ENCODE peak calls at places on chromosomes 7 and 10, in ten cellular contexts. Z, M, C, Q, V, W, X, Y, P and B are unnamed samples.

GRCh38 chr7:94367940-94368339 is 26.8 kb upstream of the COL1A2 start:
- DNase-seq in Z (no peak), M (no peak), C (no peak), Q (no peak), V (no peak), W (peak), X (no peak), Y (no peak), P (no peak), B (no peak)

GRCh38 chr10:71049994-71050393 is 161.6 kb upstream of the PCBD1 start:
- DNase-seq in Z (no peak), M (no peak), C (no peak), Q (no peak), V (no peak), W (no peak), X (no peak), Y (no peak), P (no peak), B (no peak)

GRCh38 chr10:11017575-11018425 is at the start of gene CELF2:
- DNase-seq in Z (peak), M (no peak), C (peak), Q (peak), V (no peak), W (no peak), X (peak), Y (peak), P (peak), B (no peak)

GRCh38 chr10:119007211-119007574 is 22.3 kb upstream of the NANOS1 start:
- DNase-seq in Z (no peak), M (no peak), C (no peak), Q (no peak), V (no peak), W (no peak), X (no peak), Y (no peak), P (no peak), B (no peak)

GRCh38 chr10:35422236-35422635 is 85.9 kb downstream of the CCNY start:
- DNase-seq in Z (no peak), M (no peak), C (no peak), Q (no peak), V (no peak), W (peak), X (no peak), Y (no peak), P (no peak), B (peak)

GRCh38 chr10:46218921-46219320 is 67.9 kb upstream of the ANTXRL start:
- DNase-seq in Z (no peak), M (no peak), C (no peak), Q (no peak), V (no peak), W (no peak), X (no peak), Y (no peak), P (no peak), B (no peak)

GRCh38 chr7:7765422-7765821 is 47.0 kb upstream of the RPA3 start:
- DNase-seq in Z (no peak), M (no peak), C (no peak), Q (no peak), V (no peak), W (peak), X (no peak), Y (no peak), P (no peak), B (peak)

GRCh38 chr7:73734619-73735525 is 3.7 kb downstream of the ABHD11 start:
- DNase-seq in Z (peak), M (peak), C (peak), Q (peak), V (peak), W (peak), X (peak), Y (peak), P (peak), B (peak)

GRCh38 chr7:106126170-106126938 is 14.2 kb upstream of the SYPL1 start:
- DNase-seq in Z (no peak), M (no peak), C (no peak), Q (no peak), V (no peak), W (peak), X (no peak), Y (no peak), P (peak), B (peak)

GRCh38 chr10:11602919-11603523 is 8.4 kb downstream of the USP6NL start:
- DNase-seq in Z (no peak), M (no peak), C (no peak), Q (no peak), V (no peak), W (peak), X (no peak), Y (no peak), P (no peak), B (peak)

GRCh38 chr10:2392145-2392812 is 655.0 kb upstream of the ADARB2 start:
- DNase-seq in Z (no peak), M (no peak), C (no peak), Q (peak), V (no peak), W (no peak), X (no peak), Y (no peak), P (no peak), B (no peak)

GRCh38 chr7:82598958-82599357 is 155.4 kb upstream of the CACNA2D1 start:
- DNase-seq in Z (no peak), M (no peak), C (no peak), Q (no peak), V (peak), W (peak), X (no peak), Y (no peak), P (no peak), B (peak)

GRCh38 chr10:11653758-11654471 is 42.5 kb upstream of the USP6NL start:
- DNase-seq in Z (no peak), M (no peak), C (no peak), Q (no peak), V (no peak), W (no peak), X (no peak), Y (no peak), P (no peak), B (no peak)

GRCh38 chr7:41107938-41108448 is 594.9 kb downstream of the INHBA start:
- DNase-seq in Z (no peak), M (no peak), C (no peak), Q (no peak), V (no peak), W (peak), X (no peak), Y (no peak), P (no peak), B (peak)

GRCh38 chr7:76191783-76192240 is 9.9 kb upstream of the SRRM3 start:
- DNase-seq in Z (peak), M (no peak), C (no peak), Q (no peak), V (no peak), W (peak), X (peak), Y (no peak), P (no peak), B (peak)

GRCh38 chr7:99563650-99564049 is 5.2 kb downstream of the ZNF655 start:
- DNase-seq in Z (no peak), M (no peak), C (no peak), Q (no peak), V (peak), W (no peak), X (no peak), Y (no peak), P (no peak), B (peak)

GRCh38 chr10:99975942-99976809 is 33.6 kb downstream of the DNMBP start:
- DNase-seq in Z (no peak), M (no peak), C (no peak), Q (no peak), V (no peak), W (peak), X (no peak), Y (no peak), P (no peak), B (peak)

GRCh38 chr7:15972767-15973362 is 286.4 kb upstream of the MEOX2 start:
- DNase-seq in Z (no peak), M (peak), C (no peak), Q (no peak), V (no peak), W (no peak), X (no peak), Y (peak), P (no peak), B (peak)

GRCh38 chr10:73601486-73601921 is 10.4 kb upstream of the USP54 start:
- DNase-seq in Z (no peak), M (no peak), C (no peak), Q (no peak), V (no peak), W (peak), X (no peak), Y (no peak), P (peak), B (peak)

GRCh38 chr10:44389556-44389955 is 4.7 kb upstream of the CXCL12 start:
- DNase-seq in Z (no peak), M (no peak), C (no peak), Q (no peak), V (no peak), W (no peak), X (no peak), Y (no peak), P (no peak), B (no peak)

GRCh38 chr7:113784317-113784716 is 134.5 kb downstream of the PPP1R3A start:
- DNase-seq in Z (no peak), M (no peak), C (no peak), Q (no peak), V (no peak), W (no peak), X (no peak), Y (no peak), P (no peak), B (no peak)

GRCh38 chr10:123272171-123272570 is 118.0 kb downstream of the BUB3 start:
- DNase-seq in Z (no peak), M (no peak), C (no peak), Q (no peak), V (no peak), W (no peak), X (no peak), Y (no peak), P (no peak), B (no peak)

GRCh38 chr10:30489291-30489823 is 55.4 kb downstream of the MAP3K8 start:
- DNase-seq in Z (no peak), M (no peak), C (no peak), Q (no peak), V (no peak), W (no peak), X (no peak), Y (no peak), P (no peak), B (no peak)

GRCh38 chr7:113491305-113491704 is 373.0 kb upstream of the SMIM30 start:
- DNase-seq in Z (no peak), M (no peak), C (no peak), Q (no peak), V (no peak), W (no peak), X (no peak), Y (no peak), P (no peak), B (peak)

GRCh38 chr7:149886018-149886416 is 12.2 kb downstream of the ATP6V0E2 start:
- DNase-seq in Z (no peak), M (no peak), C (no peak), Q (no peak), V (no peak), W (no peak), X (no peak), Y (no peak), P (no peak), B (no peak)

GRCh38 chr7:41702635-41703371 is at the start of gene INHBA:
- DNase-seq in Z (no peak), M (peak), C (no peak), Q (no peak), V (peak), W (peak), X (no peak), Y (no peak), P (no peak), B (peak)

GRCh38 chr7:5396999-5397656 is 26.5 kb downstream of the TNRC18 start:
- DNase-seq in Z (no peak), M (peak), C (peak), Q (peak), V (peak), W (peak), X (no peak), Y (peak), P (peak), B (peak)

GRCh38 chr10:121975295-121976086 is 474 bp upstream of the NSMCE4A start:
- DNase-seq in Z (no peak), M (no peak), C (no peak), Q (no peak), V (no peak), W (no peak), X (no peak), Y (no peak), P (no peak), B (no peak)

GRCh38 chr7:134420509-134421125 is 38.3 kb downstream of the AKR1B1 start:
- DNase-seq in Z (peak), M (no peak), C (no peak), Q (no peak), V (peak), W (peak), X (peak), Y (no peak), P (no peak), B (peak)

GRCh38 chr7:158444501-158445420 is 142.9 kb downstream of the PTPRN2 start:
- DNase-seq in Z (no peak), M (no peak), C (no peak), Q (peak), V (no peak), W (no peak), X (no peak), Y (no peak), P (no peak), B (no peak)

GRCh38 chr7:158443014-158443687 is 144.5 kb downstream of the PTPRN2 start:
- DNase-seq in Z (no peak), M (no peak), C (no peak), Q (peak), V (no peak), W (no peak), X (no peak), Y (no peak), P (no peak), B (no peak)

GRCh38 chr7:158439035-158439434 is 148.6 kb downstream of the PTPRN2 start:
- DNase-seq in Z (no peak), M (no peak), C (no peak), Q (no peak), V (no peak), W (no peak), X (no peak), Y (no peak), P (no peak), B (no peak)

GRCh38 chr7:158443688-158444483 is 143.7 kb downstream of the PTPRN2 start:
- DNase-seq in Z (no peak), M (no peak), C (no peak), Q (peak), V (no peak), W (no peak), X (no peak), Y (no peak), P (no peak), B (no peak)

GRCh38 chr7:158442260-158442659 is 145.4 kb downstream of the PTPRN2 start:
- DNase-seq in Z (no peak), M (no peak), C (no peak), Q (no peak), V (no peak), W (no peak), X (no peak), Y (no peak), P (no peak), B (peak)
- TF ChIP-seq CTCF in Z (peak), M (no peak), C (no peak), Q (no peak), V (no peak), W (no peak), X (peak), Y (no peak), P (no peak), B (peak)

GRCh38 chr10:86330778-86331763 is 35.5 kb downstream of the GRID1 start:
- DNase-seq in Z (no peak), M (no peak), C (no peak), Q (no peak), V (no peak), W (no peak), X (peak), Y (no peak), P (no peak), B (no peak)

GRCh38 chr10:86327954-86328705 is 38.5 kb downstream of the GRID1 start:
- DNase-seq in Z (no peak), M (no peak), C (no peak), Q (no peak), V (no peak), W (no peak), X (peak), Y (no peak), P (no peak), B (no peak)

GRCh38 chr10:86329896-86330680 is 36.5 kb downstream of the GRID1 start:
- DNase-seq in Z (no peak), M (no peak), C (no peak), Q (no peak), V (no peak), W (no peak), X (peak), Y (no peak), P (no peak), B (no peak)

GRCh38 chr10:86331861-86332260 is 34.7 kb downstream of the GRID1 start:
- DNase-seq in Z (no peak), M (no peak), C (no peak), Q (no peak), V (no peak), W (no peak), X (peak), Y (no peak), P (no peak), B (no peak)

DNA sequence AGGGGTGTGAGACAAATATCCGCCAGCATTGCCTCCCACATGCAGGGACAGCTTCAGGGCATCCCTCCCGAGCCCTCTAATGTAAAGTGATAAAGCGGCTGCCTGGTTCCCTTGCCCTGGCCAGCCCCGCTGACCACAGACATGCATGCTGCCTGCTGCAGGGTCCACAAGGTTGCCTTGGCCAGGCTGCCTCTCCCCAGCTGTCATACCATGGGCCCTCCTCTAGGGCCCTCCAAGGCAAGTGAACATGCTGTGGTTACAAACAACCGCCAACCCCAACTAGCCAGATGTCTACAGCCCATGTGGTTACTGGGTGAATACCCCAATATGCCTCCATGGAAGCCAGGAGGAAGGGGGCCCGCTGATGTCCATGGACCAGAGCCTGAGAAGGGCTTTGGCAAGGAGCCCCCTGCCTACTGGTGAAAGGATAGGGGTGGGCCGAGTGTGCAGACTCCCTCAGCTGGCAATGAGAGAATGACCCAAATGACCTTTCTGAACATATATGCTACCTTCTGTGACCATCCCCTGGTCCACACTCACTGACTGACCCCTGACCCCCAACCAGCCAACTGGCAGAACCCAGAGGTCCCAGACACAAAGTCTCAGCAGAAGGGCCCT is 37.4 kb downstream of the GRID1 start:
- DNase-seq in Z (no peak), M (no peak), C (no peak), Q (no peak), V (no peak), W (no peak), X (peak), Y (no peak), P (no peak), B (no peak)
- TF ChIP-seq CTCF in Z (no peak), M (no peak), C (no peak), Q (no peak), V (no peak), W (no peak), X (no peak), Y (no peak), P (no peak), B (no peak)

GRCh38 chr7:32406386-32406785 is 83.8 kb downstream of the LSM5 start:
- DNase-seq in Z (no peak), M (no peak), C (no peak), Q (no peak), V (no peak), W (no peak), X (no peak), Y (no peak), P (no peak), B (no peak)
- TF ChIP-seq CTCF in Z (no peak), M (no peak), C (no peak), Q (no peak), V (no peak), W (no peak), X (no peak), Y (no peak), P (no peak), B (no peak)

DNA sequence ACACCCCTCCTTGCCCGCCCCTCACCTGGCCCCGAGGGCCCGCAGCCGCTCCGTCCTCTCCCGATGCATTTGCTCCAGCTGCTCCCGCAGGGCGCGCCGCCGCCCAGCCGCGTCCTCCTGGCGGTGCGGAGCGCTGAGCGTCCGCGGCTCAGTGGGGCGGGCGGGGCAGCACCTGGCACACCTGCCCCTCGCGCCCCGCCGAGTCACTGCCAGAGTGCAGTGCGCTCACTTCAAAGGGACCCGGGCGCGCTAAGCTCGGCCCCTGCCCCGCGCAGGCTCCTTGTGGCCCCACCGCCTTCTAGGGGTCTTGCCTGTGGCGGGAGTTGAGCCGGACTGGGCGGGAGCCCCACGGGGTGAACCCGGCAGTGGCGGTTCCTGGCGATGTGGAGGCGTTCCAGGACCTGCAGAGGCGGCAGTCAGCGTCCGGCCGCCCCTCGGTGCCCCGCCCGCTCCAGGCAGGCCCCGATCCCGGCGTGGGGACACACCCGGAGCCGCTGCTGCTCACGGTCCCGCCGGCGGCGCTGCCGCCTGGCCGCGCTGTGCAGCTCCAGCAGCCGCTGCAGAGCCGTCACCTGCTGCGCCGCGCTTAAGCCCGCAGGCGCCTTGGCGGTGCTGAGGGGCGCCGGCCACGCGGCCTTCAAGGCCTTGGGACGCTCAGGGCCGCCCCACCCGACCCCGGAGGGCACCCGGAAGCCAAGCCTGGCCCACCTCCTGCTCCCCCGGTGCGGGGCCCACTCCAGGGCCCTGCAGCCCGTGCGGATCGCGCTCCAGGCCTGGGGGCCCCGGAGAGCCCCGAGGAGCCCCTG is 6.7 kb downstream of the ATP6V1F start:
- DNase-seq in Z (peak), M (no peak), C (peak), Q (no peak), V (no peak), W (peak), X (peak), Y (peak), P (peak), B (no peak)
- TF ChIP-seq CTCF in Z (no peak), M (peak), C (peak), Q (no peak), V (no peak), W (no peak), X (no peak), Y (peak), P (no peak), B (peak)

GRCh38 chr7:1794888-1795542 is 124.9 kb downstream of the ELFN1 start:
- DNase-seq in Z (no peak), M (no peak), C (no peak), Q (no peak), V (no peak), W (no peak), X (no peak), Y (no peak), P (no peak), B (no peak)
- TF ChIP-seq CTCF in Z (no peak), M (no peak), C (no peak), Q (no peak), V (peak), W (no peak), X (no peak), Y (no peak), P (no peak), B (no peak)

DNA sequence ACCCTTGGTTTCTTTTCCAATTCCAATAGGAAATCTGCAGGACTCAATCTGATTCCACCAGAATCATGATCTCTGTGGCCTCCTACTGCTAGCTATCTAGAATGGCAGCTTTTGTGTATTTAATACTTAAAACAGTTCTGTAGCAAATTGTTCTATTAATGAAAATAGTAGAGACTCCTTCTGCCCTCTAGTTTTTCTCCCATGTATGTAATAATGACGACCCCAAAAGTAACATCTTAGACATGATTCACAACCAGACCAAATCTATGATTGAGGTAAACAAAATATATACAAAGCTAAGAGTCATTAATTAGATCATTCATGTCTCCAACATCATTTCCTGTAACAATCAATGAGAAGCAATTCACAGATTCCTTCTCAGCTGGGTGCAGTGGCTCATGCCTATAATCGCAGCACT is 259.1 kb upstream of the MKLN1 start:
- DNase-seq in Z (no peak), M (no peak), C (no peak), Q (no peak), V (no peak), W (no peak), X (no peak), Y (no peak), P (no peak), B (peak)
- TF ChIP-seq CTCF in Z (no peak), M (no peak), C (peak), Q (no peak), V (peak), W (no peak), X (peak), Y (no peak), P (no peak), B (peak)

GRCh38 chr10:88791924-88792323 is 10.6 kb upstream of the LIPM start:
- DNase-seq in Z (peak), M (no peak), C (no peak), Q (no peak), V (no peak), W (peak), X (peak), Y (no peak), P (no peak), B (peak)
- TF ChIP-seq CTCF in Z (no peak), M (peak), C (peak), Q (no peak), V (peak), W (peak), X (peak), Y (no peak), P (no peak), B (peak)